ENCODE peak calls at places on chromosomes 7 and 10, in eight cellular contexts. Q is NCI-H226, X is NCI-H1105, B is ascending aorta, M is AG09319, P is transverse colon, V is tibial artery, U is BJ. K is an unnamed sample.

GRCh38 chr10:44051584-44052385 is 333.1 kb downstream of the CXCL12 start:
- DNase-seq in Q (no peak), X (no peak), B (no peak), M (no peak), P (no peak), V (no peak), U (no peak), K (no peak)

GRCh38 chr7:122307228-122307619 is 2.7 kb upstream of the FEZF1 start:
- DNase-seq in Q (no peak), X (no peak), B (no peak), M (no peak), P (no peak), V (no peak), U (no peak), K (no peak)

GRCh38 chr10:61750943-61751471 is 88.3 kb downstream of the CABCOCO1 start:
- DNase-seq in Q (peak), X (no peak), B (no peak), M (no peak), P (peak), V (peak), U (no peak), K (peak)

GRCh38 chr7:43385856-43386255 is 197.1 kb upstream of the STK17A start:
- DNase-seq in Q (peak), X (no peak), B (no peak), M (no peak), P (no peak), V (no peak), U (no peak), K (no peak)

GRCh38 chr7:158782638-158783490 is 46.4 kb downstream of the ESYT2 start:
- DNase-seq in Q (peak), X (no peak), B (peak), M (no peak), P (peak), V (peak), U (peak), K (no peak)

GRCh38 chr10:127190427-127190826 is 6.0 kb downstream of the INSYN2A start:
- DNase-seq in Q (no peak), X (no peak), B (no peak), M (no peak), P (no peak), V (no peak), U (no peak), K (no peak)

GRCh38 chr10:43218206-43218950 is 48.5 kb downstream of the RASGEF1A start:
- DNase-seq in Q (no peak), X (no peak), B (no peak), M (peak), P (no peak), V (no peak), U (no peak), K (peak)

GRCh38 chr10:107517811-107518210 is 353.3 kb upstream of the SORCS1 start:
- DNase-seq in Q (no peak), X (no peak), B (no peak), M (no peak), P (no peak), V (no peak), U (no peak), K (no peak)

GRCh38 chr10:110827410-110827809 is 44.3 kb upstream of the PDCD4 start:
- DNase-seq in Q (no peak), X (no peak), B (no peak), M (no peak), P (no peak), V (no peak), U (no peak), K (no peak)

GRCh38 chr7:47940482-47941001 is 7.7 kb downstream of the PKD1L1 start:
- DNase-seq in Q (no peak), X (no peak), B (no peak), M (no peak), P (peak), V (no peak), U (peak), K (no peak)

K was measured in pons.